ENCODE peak calls at places on chromosomes 2 and 18, in four cellular contexts. One of them, this sample, is unnamed.

GRCh38 chr18:42568773-42569172 is 546.7 kb downstream of the RIT2 start:
- DNase-seq in suprapubic skin: no peak
- DNase-seq in CD4-positive, alpha-beta T cell: no peak
- DNase-seq in HL-60: no peak
- DNase-seq in this sample: no peak

GRCh38 chr2:207505180-207505579 is 24.6 kb upstream of the CREB1 start:
- DNase-seq in CD4-positive, alpha-beta T cell: no peak
- DNase-seq in HL-60: no peak
- DNase-seq in suprapubic skin: no peak
- DNase-seq in this sample: no peak

GRCh38 chr18:60199505-60199904 is 173.1 kb downstream of the MC4R start:
- DNase-seq in HL-60: no peak
- DNase-seq in CD4-positive, alpha-beta T cell: no peak
- DNase-seq in suprapubic skin: no peak
- DNase-seq in this sample: no peak

GRCh38 chr2:122209377-122209776 is 453.9 kb downstream of the TSN start:
- DNase-seq in suprapubic skin: no peak
- DNase-seq in HL-60: no peak
- DNase-seq in CD4-positive, alpha-beta T cell: no peak
- DNase-seq in this sample: no peak

GRCh38 chr2:98369710-98370239 is 23.5 kb downstream of the CNGA3 start:
- DNase-seq in suprapubic skin: no peak
- DNase-seq in HL-60: no peak
- DNase-seq in CD4-positive, alpha-beta T cell: no peak
- DNase-seq in this sample: no peak

GRCh38 chr2:239600650-239601049 is 199.8 kb upstream of the HDAC4 start:
- DNase-seq in HL-60: no peak
- DNase-seq in CD4-positive, alpha-beta T cell: no peak
- DNase-seq in suprapubic skin: no peak
- DNase-seq in this sample: no peak

GRCh38 chr2:41020318-41020717 is 568.4 kb upstream of the SLC8A1 start:
- DNase-seq in HL-60: no peak
- DNase-seq in CD4-positive, alpha-beta T cell: no peak
- DNase-seq in suprapubic skin: no peak
- DNase-seq in this sample: no peak

GRCh38 chr18:77165489-77166415 is 33.2 kb upstream of the MBP start:
- DNase-seq in suprapubic skin: peak
- DNase-seq in CD4-positive, alpha-beta T cell: no peak
- DNase-seq in HL-60: no peak
- DNase-seq in this sample: no peak

GRCh38 chr2:96551605-96552283 is 15.2 kb downstream of the ARID5A start:
- DNase-seq in suprapubic skin: no peak
- DNase-seq in HL-60: no peak
- DNase-seq in CD4-positive, alpha-beta T cell: no peak
- DNase-seq in this sample: peak

DNA sequence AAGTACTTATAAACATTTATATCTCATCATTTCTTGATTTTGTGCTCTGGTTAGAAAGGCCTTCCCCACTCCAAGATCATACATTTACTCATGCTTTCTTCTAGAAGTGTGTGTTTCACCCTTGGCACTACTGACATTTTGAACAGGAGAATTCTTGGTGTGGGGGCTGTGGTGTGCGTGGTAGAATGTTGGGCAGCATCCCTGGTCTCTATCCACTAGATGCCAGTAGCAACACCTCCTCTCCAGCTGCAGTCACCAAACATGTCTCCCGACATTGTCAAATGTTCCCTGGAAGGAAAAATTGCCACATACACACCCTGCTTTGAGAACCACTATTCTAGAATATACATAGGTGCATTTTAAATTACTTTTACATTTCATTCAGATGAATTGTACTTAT is 8.7 kb upstream of the TGIF1 start:
- DNase-seq in HL-60: peak
- DNase-seq in CD4-positive, alpha-beta T cell: no peak
- DNase-seq in suprapubic skin: no peak
- DNase-seq in this sample: no peak
- TF ChIP-seq CTCF in HL-60: peak
- TF ChIP-seq CTCF in CD4-positive, alpha-beta T cell: peak
- TF ChIP-seq CTCF in suprapubic skin: no peak
- TF ChIP-seq CTCF in this sample: peak

GRCh38 chr2:4995466-4995865 is 696.7 kb upstream of the SOX11 start:
- DNase-seq in HL-60: no peak
- DNase-seq in CD4-positive, alpha-beta T cell: no peak
- DNase-seq in suprapubic skin: no peak
- DNase-seq in this sample: no peak

GRCh38 chr2:4992226-4992625 is 700.0 kb upstream of the SOX11 start:
- DNase-seq in CD4-positive, alpha-beta T cell: no peak
- DNase-seq in HL-60: no peak
- DNase-seq in suprapubic skin: no peak
- DNase-seq in this sample: no peak
- TF ChIP-seq CTCF in CD4-positive, alpha-beta T cell: no peak
- TF ChIP-seq CTCF in HL-60: no peak
- TF ChIP-seq CTCF in suprapubic skin: no peak
- TF ChIP-seq CTCF in this sample: no peak

GRCh38 chr18:21115519-21116411 is 4.2 kb upstream of the ROCK1 start:
- DNase-seq in CD4-positive, alpha-beta T cell: no peak
- DNase-seq in suprapubic skin: no peak
- DNase-seq in HL-60: peak
- DNase-seq in this sample: no peak
- TF ChIP-seq CTCF in CD4-positive, alpha-beta T cell: no peak
- TF ChIP-seq CTCF in suprapubic skin: no peak
- TF ChIP-seq CTCF in HL-60: no peak
- TF ChIP-seq CTCF in this sample: no peak

GRCh38 chr2:53035153-53035552 is 732.5 kb upstream of the CHAC2 start:
- DNase-seq in CD4-positive, alpha-beta T cell: no peak
- DNase-seq in HL-60: no peak
- DNase-seq in suprapubic skin: no peak
- DNase-seq in this sample: no peak

GRCh38 chr2:53036196-53036595 is 731.4 kb upstream of the CHAC2 start:
- DNase-seq in HL-60: no peak
- DNase-seq in CD4-positive, alpha-beta T cell: no peak
- DNase-seq in suprapubic skin: no peak
- DNase-seq in this sample: no peak

DNA sequence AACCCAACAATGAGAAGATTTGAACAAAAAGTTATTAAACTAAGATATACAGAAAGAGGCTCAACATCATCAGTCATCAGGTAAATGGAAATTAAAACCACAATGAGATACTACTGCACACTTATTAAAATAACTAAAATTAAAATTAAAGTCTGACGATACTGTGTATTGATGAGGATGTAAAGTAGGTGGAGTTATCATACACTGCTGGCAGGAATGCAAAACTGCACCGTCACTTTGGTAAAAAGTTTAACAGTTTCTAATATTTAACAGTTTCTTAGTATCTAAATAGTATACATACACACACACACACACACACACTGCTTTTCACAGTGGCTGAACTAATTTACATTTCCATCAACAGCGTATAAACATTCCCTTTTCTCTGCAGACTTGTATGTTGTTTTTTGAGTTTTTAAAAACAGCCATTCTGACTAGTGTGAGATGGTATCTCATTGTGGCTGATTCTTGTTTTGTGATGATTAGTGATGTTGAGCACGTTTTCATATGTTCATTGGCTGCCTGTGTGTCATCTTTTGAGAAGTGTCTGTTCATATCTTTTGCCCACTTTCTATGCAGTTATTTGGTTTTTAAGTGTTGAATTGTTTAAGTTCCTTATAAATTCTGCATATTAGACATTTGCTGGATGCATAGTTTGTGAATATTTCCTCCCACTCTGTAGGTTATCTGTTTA is 726.9 kb upstream of the CHAC2 start:
- DNase-seq in CD4-positive, alpha-beta T cell: no peak
- DNase-seq in HL-60: no peak
- DNase-seq in suprapubic skin: no peak
- DNase-seq in this sample: no peak
- TF ChIP-seq CTCF in CD4-positive, alpha-beta T cell: no peak
- TF ChIP-seq CTCF in HL-60: no peak
- TF ChIP-seq CTCF in suprapubic skin: no peak
- TF ChIP-seq CTCF in this sample: no peak

GRCh38 chr2:109216332-109216731 is 87.3 kb downstream of the SH3RF3 start:
- DNase-seq in HL-60: peak
- DNase-seq in suprapubic skin: no peak
- DNase-seq in CD4-positive, alpha-beta T cell: no peak
- DNase-seq in this sample: no peak
- TF ChIP-seq CTCF in HL-60: no peak
- TF ChIP-seq CTCF in suprapubic skin: no peak
- TF ChIP-seq CTCF in CD4-positive, alpha-beta T cell: no peak
- TF ChIP-seq CTCF in this sample: no peak